ENCODE peak calls at places on chromosomes 2 and 18, in seven cellular contexts. Z, F, V, L, I, G and C are unnamed samples.

GRCh38 chr2:128354731-128355470 is 36.2 kb upstream of the HS6ST1 start:
- DNase-seq in Z (no peak), F (no peak), V (no peak), L (no peak), I (no peak), G (no peak), C (no peak)

GRCh38 chr2:120910956-120911951 is 175.6 kb downstream of the GLI2 start:
- DNase-seq in Z (no peak), F (no peak), V (no peak), L (no peak), I (no peak), G (no peak), C (no peak)

GRCh38 chr2:240203031-240203841 is 62.8 kb upstream of the OTOS start:
- DNase-seq in Z (no peak), F (no peak), V (no peak), L (no peak), I (no peak), G (no peak), C (no peak)

GRCh38 chr2:231152800-231153557 is 28.1 kb upstream of the HTR2B start:
- DNase-seq in Z (no peak), F (no peak), V (no peak), L (no peak), I (no peak), G (no peak), C (no peak)

GRCh38 chr2:36322108-36322507 is 33.5 kb upstream of the CRIM1 start:
- DNase-seq in Z (no peak), F (no peak), V (no peak), L (no peak), I (no peak), G (no peak), C (no peak)

GRCh38 chr2:230216489-230216888 is 3.3 kb downstream of the SP110 start:
- DNase-seq in Z (no peak), F (no peak), V (no peak), L (no peak), I (no peak), G (no peak), C (no peak)

GRCh38 chr2:107068069-107068468 is 182.1 kb upstream of the ST6GAL2 start:
- DNase-seq in Z (no peak), F (no peak), V (no peak), L (no peak), I (no peak), G (no peak), C (no peak)

GRCh38 chr2:4258563-4258962 is 555.2 kb downstream of the DCDC2C start:
- DNase-seq in Z (peak; percentile 65), F (no peak), V (no peak), L (no peak), I (no peak), G (no peak), C (no peak)

GRCh38 chr2:14350856-14351255 is 281.7 kb upstream of the LRATD1 start:
- DNase-seq in Z (no peak), F (no peak), V (no peak), L (no peak), I (no peak), G (no peak), C (no peak)

GRCh38 chr2:96945011-96945410 is 41.4 kb downstream of the FAM178B start:
- DNase-seq in Z (no peak), F (no peak), V (no peak), L (no peak), I (no peak), G (no peak), C (no peak)

GRCh38 chr2:200624660-200625059 is 38.8 kb downstream of the AOX1 start:
- DNase-seq in Z (no peak), F (no peak), V (no peak), L (no peak), I (no peak), G (no peak), C (no peak)

GRCh38 chr18:79523221-79523737 is 127.5 kb downstream of the NFATC1 start:
- DNase-seq in Z (no peak), F (peak; percentile 17), V (peak; percentile 62), L (no peak), I (no peak), G (peak; percentile 74), C (no peak)

GRCh38 chr18:7872569-7872968 is 305.5 kb downstream of the PTPRM start:
- DNase-seq in Z (no peak), F (no peak), V (no peak), L (no peak), I (no peak), G (no peak), C (peak; percentile 57)

DNA sequence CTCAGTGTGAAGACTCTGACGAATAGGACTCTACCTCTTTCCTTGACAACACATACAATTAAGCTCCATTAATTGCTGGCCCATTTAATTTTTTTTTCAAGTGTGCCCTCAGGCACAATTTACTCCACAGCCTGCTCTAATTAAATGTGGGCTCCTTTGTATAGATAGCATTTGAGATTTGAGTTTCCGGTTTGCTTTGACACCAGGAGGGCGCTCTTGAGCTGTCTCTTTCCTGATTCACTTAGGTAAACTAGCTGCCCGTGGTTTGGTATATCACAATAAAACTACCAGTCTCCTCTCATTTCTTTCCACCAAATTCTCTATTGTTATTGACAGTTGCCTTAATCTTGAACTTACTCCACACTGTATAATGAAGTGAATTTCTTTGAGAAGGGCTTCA is 666.0 kb downstream of the DSC3 start:
- DNase-seq in Z (no peak), F (no peak), V (no peak), L (no peak), I (no peak), G (no peak), C (no peak)
- TF ChIP-seq CTCF in Z (no peak), F (peak; percentile 17), V (peak; percentile 32), L (no peak), I (no peak), G (peak; percentile 29), C (no peak)

GRCh38 chr2:172783091-172783898 is 47.6 kb downstream of the RAPGEF4 start:
- DNase-seq in Z (peak; percentile 86), F (no peak), V (no peak), L (no peak), I (no peak), G (no peak), C (peak; percentile 70)
- TF ChIP-seq CTCF in Z (peak; percentile 31), F (no peak), V (no peak), L (no peak), I (no peak), G (no peak), C (peak; percentile 35)

GRCh38 chr18:3596324-3597158 is 146.6 kb downstream of the TGIF1 start:
- DNase-seq in Z (no peak), F (no peak), V (peak; percentile 79), L (peak; percentile 53), I (no peak), G (peak; percentile 65), C (no peak)
- TF ChIP-seq CTCF in Z (peak; percentile 38), F (no peak), V (peak; percentile 75), L (peak; percentile 58), I (no peak), G (peak; percentile 59), C (no peak)

GRCh38 chr2:19667536-19667949 is 234.2 kb downstream of the TTC32 start:
- DNase-seq in Z (no peak), F (peak; percentile 21), V (no peak), L (no peak), I (no peak), G (no peak), C (no peak)

GRCh38 chr2:19669126-19669525 is 232.7 kb downstream of the TTC32 start:
- DNase-seq in Z (no peak), F (peak; percentile 51), V (no peak), L (no peak), I (no peak), G (no peak), C (no peak)

GRCh38 chr2:19669605-19670004 is 232.2 kb downstream of the TTC32 start:
- DNase-seq in Z (no peak), F (peak; percentile 30), V (no peak), L (no peak), I (no peak), G (no peak), C (no peak)

GRCh38 chr2:19664651-19665050 is 237.1 kb downstream of the TTC32 start:
- DNase-seq in Z (no peak), F (no peak), V (no peak), L (no peak), I (no peak), G (no peak), C (no peak)

GRCh38 chr2:19667085-19667484 is 234.7 kb downstream of the TTC32 start:
- DNase-seq in Z (no peak), F (no peak), V (no peak), L (no peak), I (no peak), G (no peak), C (no peak)
- TF ChIP-seq CTCF in Z (peak; percentile 36), F (peak; percentile 59), V (peak; percentile 25), L (no peak), I (no peak), G (no peak), C (peak; percentile 26)